ENCODE peak calls at places on chromosomes 2 and 18, in nine cellular contexts. Z is IMR-90; E is adrenal gland; M is mammary epithelial cell; X is CD4-positive, alpha-beta T cell; Q is prostate gland; S is right lobe of liver; K is glutamatergic neuron; G is activated B cell treated with CpG ODN at 0.5 μM for 24 hours. D is an unnamed sample.

GRCh38 chr2:219286436-219287115 is 7.4 kb downstream of the DNAJB2 start:
- DNase-seq in G (no peak), Q (no peak), E (no peak), S (no peak), K (no peak), M (peak; percentile 92), X (no peak), Z (no peak), D (peak; percentile 90)

GRCh38 chr2:232502513-232502900 is 14.9 kb upstream of the ECEL1 start:
- DNase-seq in E (peak; percentile 64), S (no peak), K (no peak), Q (no peak), M (no peak), G (no peak), Z (peak; percentile 6), X (peak; percentile 45), D (no peak)

GRCh38 chr2:173037245-173038106 is 38.2 kb upstream of the MAP3K20 start:
- DNase-seq in S (no peak), X (no peak), M (no peak), Z (peak; percentile 25), Q (no peak), K (no peak), E (peak; percentile 62), G (no peak), D (no peak)

GRCh38 chr2:86193901-86194567 is 1.2 kb downstream of the IMMT start:
- DNase-seq in G (no peak), Q (no peak), E (no peak), Z (no peak), M (no peak), S (no peak), K (no peak), X (no peak), D (no peak)

GRCh38 chr2:47560107-47560819 is 157.3 kb downstream of the MSH2 start:
- DNase-seq in G (no peak), Q (no peak), K (no peak), S (no peak), Z (no peak), X (no peak), M (no peak), E (no peak), D (no peak)

GRCh38 chr2:230592775-230593174 is 119.9 kb upstream of the CAB39 start:
- DNase-seq in Z (no peak), E (no peak), Q (no peak), K (no peak), G (no peak), X (no peak), S (no peak), M (no peak), D (no peak)

GRCh38 chr18:8207996-8208395 is 401.2 kb upstream of the RAB12 start:
- DNase-seq in K (no peak), M (no peak), Q (no peak), Z (no peak), E (no peak), G (no peak), S (no peak), X (no peak), D (no peak)

GRCh38 chr2:234518986-234519642 is 22.2 kb upstream of the ARL4C start:
- DNase-seq in G (no peak), E (no peak), M (no peak), Q (no peak), K (no peak), X (no peak), Z (no peak), S (no peak), D (no peak)

GRCh38 chr2:62185828-62186483 is 10.0 kb upstream of the B3GNT2 start:
- DNase-seq in G (no peak), E (no peak), X (no peak), Q (no peak), K (no peak), S (no peak), Z (no peak), M (no peak), D (no peak)

GRCh38 chr2:178072383-178073301 is at the start of gene PDE11A:
- DNase-seq in G (no peak), Z (peak; percentile 66), K (peak; percentile 78), E (peak; percentile 90), M (peak; percentile 80), X (no peak), S (peak; percentile 97), Q (peak; percentile 92), D (peak; percentile 93)

GRCh38 chr2:152505495-152505906 is 170.5 kb downstream of the FMNL2 start:
- DNase-seq in Z (peak; percentile 41), K (no peak), Q (no peak), E (peak; percentile 78), G (no peak), X (no peak), S (no peak), M (peak; percentile 52), D (no peak)

GRCh38 chr18:63553117-63553516 is 10.9 kb downstream of the SERPINB12 start:
- DNase-seq in G (no peak), X (no peak), E (no peak), K (no peak), Z (peak; percentile 62), Q (peak; percentile 44), S (no peak), M (peak; percentile 93), D (no peak)

GRCh38 chr18:63472380-63472779 is 4.4 kb upstream of the SERPINB5 start:
- DNase-seq in E (no peak), K (no peak), X (no peak), Z (no peak), M (peak; percentile 100), S (no peak), Q (no peak), G (no peak), D (no peak)

DNA sequence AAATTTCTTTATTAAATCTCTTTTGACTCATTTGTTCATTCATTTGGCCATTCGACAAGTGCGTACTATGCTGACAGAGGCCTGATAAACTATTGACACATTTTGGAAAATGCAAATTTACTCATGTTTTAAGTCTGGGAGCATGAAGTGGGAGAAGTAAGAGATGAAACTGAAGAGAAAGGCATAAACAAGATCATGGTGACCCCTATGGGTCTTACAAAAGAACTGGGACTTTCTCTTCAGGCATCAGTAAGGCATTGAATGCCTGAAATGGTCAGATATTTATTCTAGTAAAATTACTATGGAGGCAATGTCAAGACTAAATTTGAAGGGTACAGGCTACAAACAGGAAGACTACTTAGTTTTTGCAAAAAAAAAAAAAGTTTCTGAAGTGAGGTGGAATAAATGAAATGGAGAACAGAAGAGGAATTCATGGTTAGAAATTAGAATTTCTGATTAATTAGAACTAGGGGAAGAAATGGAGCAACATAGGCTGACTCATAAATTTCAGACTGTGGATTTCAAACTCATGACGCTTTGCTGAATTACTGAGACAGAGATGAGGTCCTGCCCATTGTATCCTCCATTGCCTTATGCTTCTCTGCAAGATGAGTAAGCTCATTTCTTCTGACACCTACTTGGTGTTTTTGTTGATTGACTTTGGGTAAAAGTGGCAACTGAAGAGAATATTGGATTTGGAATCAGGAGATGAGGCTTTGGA is 32.7 kb downstream of the VSNL1 start:
- DNase-seq in Z (no peak), E (no peak), X (no peak), G (no peak), M (peak; percentile 68), K (no peak), S (no peak), Q (no peak), D (no peak)
- TF ChIP-seq CTCF in Z (peak; percentile 14), E (no peak), X (no peak), G (no peak), M (peak; percentile 34), K (no peak), S (peak; percentile 50), Q (no peak), D (peak; percentile 42)

DNA sequence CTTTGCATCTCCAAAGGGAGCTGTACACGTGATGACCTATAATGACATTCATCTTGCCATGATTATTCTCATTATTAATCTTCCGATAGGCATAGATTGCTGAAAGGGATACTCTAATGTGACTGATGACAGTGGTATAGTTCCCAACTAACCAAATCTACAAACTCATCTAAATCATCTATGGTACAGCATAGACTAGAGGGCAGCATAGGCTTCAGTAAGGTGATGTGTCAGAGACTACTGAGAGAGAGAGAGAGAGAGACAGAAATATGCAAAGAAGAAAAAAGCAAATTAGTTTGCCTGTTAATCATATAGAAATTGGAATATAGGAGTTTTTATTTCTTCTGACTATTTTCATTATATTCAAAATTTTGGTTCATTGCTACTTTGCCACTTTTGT is 89.3 kb downstream of the CSRNP3 start:
- DNase-seq in Q (no peak), S (no peak), X (no peak), E (no peak), Z (no peak), G (no peak), K (no peak), M (no peak), D (no peak)
- TF ChIP-seq CTCF in Q (no peak), S (peak; percentile 19), X (no peak), E (no peak), Z (peak; percentile 6), G (no peak), K (no peak), M (peak; percentile 38), D (peak; percentile 21)

DNA sequence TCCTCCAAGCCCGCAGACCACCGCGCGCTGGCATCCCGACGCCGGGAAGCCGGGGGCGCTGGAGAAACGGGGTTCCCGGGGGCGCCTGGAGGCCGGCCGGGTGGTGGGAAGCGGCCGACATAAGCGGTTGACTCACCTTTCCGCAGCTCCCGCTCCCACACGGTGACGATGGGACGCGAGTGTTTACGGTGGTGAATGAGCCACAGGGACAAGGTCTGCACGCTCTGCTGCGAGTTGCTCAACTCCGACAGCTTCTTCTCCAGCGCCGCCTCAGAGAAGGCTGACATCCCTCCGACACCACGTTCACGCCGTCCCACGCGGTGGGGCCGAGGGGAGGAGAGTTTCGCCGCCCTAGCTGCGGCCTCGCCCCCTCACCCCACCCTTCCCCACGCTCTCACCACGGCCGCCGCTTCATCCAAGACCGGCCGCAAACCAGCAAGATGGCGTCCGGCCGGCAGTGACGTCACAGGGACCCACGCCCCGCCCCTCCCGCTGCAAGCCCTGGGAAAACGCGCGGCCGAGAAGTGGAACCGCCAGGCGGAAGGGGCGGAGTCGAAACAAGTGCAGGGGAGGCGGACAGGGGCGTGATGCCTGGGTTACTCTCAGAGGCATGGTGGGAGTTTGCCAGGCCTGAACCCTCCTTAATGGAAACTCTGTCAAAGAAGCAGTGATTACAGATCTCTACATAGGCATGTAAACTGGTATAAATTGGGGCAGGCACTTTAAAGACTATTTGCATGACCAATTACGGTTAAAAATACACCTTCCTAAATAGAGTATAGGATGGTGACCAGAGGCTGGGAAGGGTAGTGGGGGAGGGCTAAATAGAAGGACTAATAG is at the start of gene RPRD1A:
- DNase-seq in E (peak; percentile 98), X (peak; percentile 95), Z (peak; percentile 95), K (peak; percentile 100), G (peak; percentile 99), M (peak; percentile 91), S (peak; percentile 97), Q (peak; percentile 95), D (peak; percentile 98)
- TF ChIP-seq CTCF in E (no peak), X (no peak), Z (peak; percentile 11), K (no peak), G (no peak), M (no peak), S (no peak), Q (no peak), D (peak; percentile 24)

DNA sequence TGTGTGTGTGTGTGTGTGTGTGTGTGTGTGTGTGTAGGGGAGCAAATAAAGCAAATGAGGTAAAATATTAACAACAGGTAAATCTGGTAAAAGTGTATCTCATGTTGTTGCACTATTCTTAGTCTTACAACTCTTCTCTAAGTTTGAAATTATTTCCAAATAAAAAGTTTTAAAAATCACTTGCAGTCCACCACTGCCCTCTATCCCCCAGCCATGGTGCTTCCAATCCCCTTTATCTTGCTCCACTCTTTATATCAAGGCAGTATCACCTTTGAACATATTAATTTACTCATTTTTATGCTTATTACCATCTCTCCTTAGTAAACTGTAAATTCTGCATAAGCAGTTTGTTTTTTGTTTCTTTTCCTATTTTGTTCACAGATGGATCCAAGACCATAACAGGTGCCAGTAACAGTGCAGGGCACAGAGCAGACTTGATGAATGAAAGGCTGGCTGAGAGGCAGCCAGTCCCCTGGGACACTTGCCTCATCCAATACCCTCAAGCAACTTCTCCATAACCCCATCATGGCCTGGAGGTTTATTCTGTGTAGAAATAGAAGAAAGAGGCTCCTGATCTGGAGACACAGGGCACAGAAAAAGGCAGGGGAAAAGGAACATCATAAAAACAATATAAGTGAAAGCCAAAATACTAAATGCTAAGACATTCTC is 67.6 kb downstream of the LDAH start:
- DNase-seq in X (no peak), K (peak; percentile 53), Z (peak; percentile 7), G (no peak), Q (no peak), M (no peak), E (no peak), S (no peak), D (no peak)
- TF ChIP-seq CTCF in X (no peak), K (no peak), Z (peak; percentile 43), G (no peak), Q (no peak), M (no peak), E (no peak), S (peak; percentile 25), D (peak; percentile 69)